ENCODE peak calls at places on chromosomes 3 and 15, in nine cellular contexts. U is PC-3; P is lower lobe of right lung; V is CD8-positive, alpha-beta memory T cell; I is DND-41; R is Panc1; Q is cardiac muscle cell; B is heart right ventricle; J is thoracic aorta. D is an unnamed sample.

GRCh38 chr3:42660898-42661297 is 7.4 kb downstream of the ZBTB47 start:
- DNase-seq in V (no peak), I (no peak), B (no peak), J (no peak), U (no peak), R (no peak), P (no peak), Q (no peak), D (peak; percentile 80)

GRCh38 chr3:49471856-49472495 is 1.9 kb downstream of the DAG1 start:
- DNase-seq in J (no peak), B (no peak), I (no peak), R (no peak), P (no peak), U (no peak), V (peak; percentile 11), Q (no peak), D (no peak)

GRCh38 chr3:117409256-117409655 is 699.7 kb downstream of the TUSC7 start:
- DNase-seq in B (no peak), V (no peak), U (no peak), P (no peak), R (no peak), I (no peak), Q (no peak), J (no peak), D (no peak)

GRCh38 chr3:54533856-54534255 is 394.0 kb downstream of the LRTM1 start:
- DNase-seq in P (no peak), B (no peak), I (peak; percentile 7), U (no peak), J (no peak), Q (peak; percentile 3), R (no peak), V (no peak), D (no peak)

GRCh38 chr15:66936115-66936863 is 129.1 kb upstream of the SMAD3 start:
- DNase-seq in I (no peak), P (no peak), Q (peak; percentile 69), V (no peak), J (no peak), U (no peak), R (no peak), B (peak; percentile 48), D (peak; percentile 51)

GRCh38 chr3:133939496-133939835 is 43.8 kb upstream of the RAB6B start:
- DNase-seq in J (no peak), B (no peak), P (no peak), R (no peak), Q (no peak), I (no peak), U (no peak), V (no peak), D (no peak)

GRCh38 chr3:49357466-49358216 is 512 bp downstream of the GPX1 start:
- DNase-seq in P (peak; percentile 78), Q (peak; percentile 93), I (peak; percentile 58), J (peak; percentile 25), R (no peak), B (peak; percentile 44), V (peak; percentile 68), U (peak; percentile 77), D (peak; percentile 51)

GRCh38 chr3:170689218-170689874 is 103.5 kb upstream of the SLC7A14 start:
- DNase-seq in V (no peak), R (no peak), I (no peak), U (peak; percentile 92), Q (peak; percentile 90), P (peak; percentile 64), B (no peak), J (no peak), D (no peak)

GRCh38 chr3:23602895-23603443 is 202.8 kb upstream of the UBE2E1 start:
- DNase-seq in J (no peak), U (no peak), Q (no peak), V (no peak), B (no peak), I (no peak), P (no peak), R (no peak), D (no peak)

DNA sequence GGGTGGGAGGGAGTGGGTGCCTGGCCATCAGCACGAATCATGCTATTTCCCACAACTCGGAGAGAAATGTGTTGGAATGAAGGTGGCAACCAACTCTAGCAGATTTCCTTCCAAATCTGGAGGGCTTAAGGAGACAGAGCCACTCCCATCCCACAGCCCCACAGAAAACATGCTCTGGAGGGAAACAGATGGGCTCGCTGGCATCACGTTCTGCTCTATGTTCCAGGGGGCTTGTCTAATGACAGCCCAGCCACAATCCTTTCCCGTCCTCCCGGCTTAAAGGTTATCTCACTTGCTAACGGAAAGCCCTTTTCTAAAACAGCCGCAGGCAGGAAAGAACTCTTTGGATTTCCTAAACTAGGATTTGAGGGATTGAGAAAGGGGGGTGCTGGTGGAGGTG is 65.3 kb downstream of the ADAMTS17 start:
- DNase-seq in P (no peak), B (no peak), U (no peak), J (no peak), R (no peak), Q (no peak), I (no peak), V (no peak), D (no peak)
- H3K4me3 ChIP-seq in P (no peak overlapping the region), B (no peak overlapping the region), U (no peak overlapping the region), J (no peak overlapping the region), R (no peak overlapping the region), Q (no peak overlapping the region), I (no peak overlapping the region), V (no peak overlapping the region), D (no peak overlapping the region)

GRCh38 chr3:20912406-20912805 is 726.4 kb upstream of the SGO1 start:
- DNase-seq in B (no peak), V (no peak), I (no peak), U (no peak), J (no peak), P (no peak), R (no peak), Q (no peak), D (no peak)

GRCh38 chr3:20916966-20917606 is 731.1 kb upstream of the SGO1 start:
- DNase-seq in B (no peak), R (no peak), I (no peak), J (no peak), U (no peak), V (no peak), P (no peak), Q (no peak), D (no peak)

GRCh38 chr3:20914260-20914659 is 728.3 kb upstream of the SGO1 start:
- DNase-seq in U (no peak), J (no peak), V (no peak), B (no peak), Q (no peak), P (no peak), I (no peak), R (no peak), D (no peak)
- H3K4me1 ChIP-seq in U (no peaks in the 10 kb centered on the region), J (no peaks in the 10 kb centered on the region), V (no peaks in the 10 kb centered on the region), B (no peaks in the 10 kb centered on the region), Q (no peaks in the 10 kb centered on the region), P (no peaks in the 10 kb centered on the region), I (no peaks in the 10 kb centered on the region), R (no peaks in the 10 kb centered on the region), D (no peaks in the 10 kb centered on the region)

GRCh38 chr15:35271371-35272043 is 186.4 kb upstream of the NANOGP8 start:
- DNase-seq in R (peak; percentile 22), U (peak; percentile 46), P (no peak), B (no peak), V (no peak), I (no peak), J (no peak), Q (no peak), D (no peak)
- H3K4me3 ChIP-seq in R (no peak overlapping the region), U (no peak overlapping the region), P (no peak overlapping the region), B (no peak overlapping the region), V (no peak overlapping the region), I (no peak overlapping the region), J (no peak overlapping the region), Q (no peak overlapping the region), D (no peak overlapping the region)

GRCh38 chr3:77071806-77072205 is 31.9 kb downstream of the ROBO2 start:
- DNase-seq in Q (no peak), P (no peak), I (no peak), J (no peak), V (no peak), U (no peak), R (no peak), B (no peak), D (no peak)

GRCh38 chr3:77071364-77071763 is 31.5 kb downstream of the ROBO2 start:
- DNase-seq in Q (no peak), R (no peak), U (no peak), J (no peak), I (no peak), V (no peak), B (no peak), P (no peak), D (no peak)

GRCh38 chr3:77066829-77067228 is 26.9 kb downstream of the ROBO2 start:
- DNase-seq in B (no peak), I (no peak), J (no peak), U (no peak), R (no peak), Q (no peak), V (no peak), P (no peak), D (no peak)

GRCh38 chr3:77068808-77069207 is 28.9 kb downstream of the ROBO2 start:
- DNase-seq in Q (no peak), U (no peak), I (no peak), B (no peak), V (no peak), P (no peak), R (no peak), J (no peak), D (no peak)

DNA sequence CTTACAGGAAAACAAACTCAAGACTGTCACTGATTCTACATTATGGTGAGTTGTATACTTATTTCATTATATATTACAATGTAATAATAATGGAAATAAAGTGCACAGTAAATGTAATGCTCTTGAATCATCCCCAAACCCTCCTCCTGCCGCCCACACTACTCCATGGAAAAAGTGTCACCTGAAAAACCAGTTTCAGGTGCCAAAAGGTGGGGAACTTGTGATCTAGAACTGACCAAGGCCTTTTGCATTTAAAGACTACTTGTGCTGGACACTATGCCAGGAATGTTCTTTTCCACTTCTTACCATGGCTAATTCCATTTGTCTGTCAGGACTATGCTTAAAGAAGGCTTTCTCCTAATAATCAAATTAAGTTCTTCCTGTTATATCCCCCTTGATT is 32.3 kb downstream of the ROBO2 start:
- DNase-seq in P (no peak), U (no peak), R (no peak), I (no peak), V (no peak), Q (no peak), B (no peak), J (no peak), D (no peak)
- H3K4me1 ChIP-seq in P (no peaks in the 10 kb centered on the region), U (no peaks in the 10 kb centered on the region), R (no peaks in the 10 kb centered on the region), I (no peaks in the 10 kb centered on the region), V (no peaks in the 10 kb centered on the region), Q (peaks cover 14% of the 10 kb centered on the region), B (no peaks in the 10 kb centered on the region), J (no peaks in the 10 kb centered on the region), D (no peaks in the 10 kb centered on the region)

DNA sequence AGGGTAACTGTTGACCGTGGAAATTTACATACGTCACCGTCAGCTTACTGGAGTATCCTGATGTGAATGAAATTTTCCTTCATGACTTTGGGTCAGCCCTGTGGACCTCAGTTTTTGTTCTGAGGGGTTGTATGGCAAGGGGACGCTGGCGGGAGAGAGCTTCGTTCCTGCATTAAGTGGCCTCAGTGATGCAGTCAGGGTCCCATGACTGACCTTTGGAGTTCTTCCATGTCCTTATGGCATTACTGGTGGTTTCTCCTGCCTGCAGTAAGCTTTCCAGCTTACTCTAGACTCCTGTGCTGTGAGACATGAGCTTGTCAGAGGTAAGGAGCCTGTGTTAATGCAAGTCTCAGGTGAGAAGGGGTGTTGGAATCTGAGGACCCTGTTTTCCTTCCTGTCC is 1.8 kb downstream of the CD276 start:
- DNase-seq in Q (no peak), B (no peak), P (no peak), U (no peak), I (no peak), R (no peak), V (no peak), J (no peak), D (no peak)
- H3K4me3 ChIP-seq in Q (peak overlapping the region; percentile 82), B (peak overlapping the region; percentile 86), P (peak overlapping the region; percentile 34), U (peak overlapping the region; percentile 93), I (no peak overlapping the region), R (peak overlapping the region; percentile 87), V (no peak overlapping the region), J (peak overlapping the region; percentile 96), D (no peak overlapping the region)

D was measured in testis.